ENCODE peak calls at places on chromosomes 11 and 22, in five cellular contexts. L is T-cell; K is NCI-H2081; N is EL; A is activated CD8-positive, alpha-beta memory T cell treated with anti-CD3 and anti-CD28 coated beads for 48 hours. P is an unnamed sample.
A peak's percentile ranks its signal among the peaks of the same experiment; 100 is the strongest.

GRCh38 chr11:27605422-27605821 is 94.8 kb downstream of the BDNF start:
- DNase-seq in L (no peak), K (no peak), N (no peak), A (no peak), P (no peak)

GRCh38 chr11:73946798-73947458 is 3.9 kb upstream of the DNAJB13 start:
- DNase-seq in L (no peak), K (no peak), N (no peak), A (no peak), P (no peak)

GRCh38 chr11:29564501-29564900 is 452.3 kb downstream of the KCNA4 start:
- DNase-seq in L (no peak), K (no peak), N (no peak), A (no peak), P (no peak)

GRCh38 chr22:31199187-31199586 is 12.9 kb upstream of the LIMK2 start:
- DNase-seq in L (no peak), K (no peak), N (no peak), A (no peak), P (no peak)

GRCh38 chr11:15519124-15519791 is 404.5 kb downstream of the INSC start:
- DNase-seq in L (no peak), K (no peak), N (no peak), A (no peak), P (no peak)

GRCh38 chr22:35378547-35379078 is 2.3 kb upstream of the HMOX1 start:
- DNase-seq in L (no peak), K (no peak), N (no peak), A (no peak), P (no peak)

GRCh38 chr11:130391692-130392091 is 36.7 kb downstream of the ADAMTS8 start:
- DNase-seq in L (no peak), K (no peak), N (no peak), A (no peak), P (no peak)

GRCh38 chr11:16296243-16296642 is 60.1 kb downstream of the SOX6 start:
- DNase-seq in L (no peak), K (no peak), N (no peak), A (no peak), P (no peak)

GRCh38 chr11:72641522-72641899 is 32.7 kb downstream of the PDE2A start:
- DNase-seq in L (no peak), K (no peak), N (no peak), A (no peak), P (no peak)

GRCh38 chr11:56292154-56292553 is at the start of gene OR8H1:
- DNase-seq in L (no peak), K (no peak), N (no peak), A (no peak), P (no peak)

GRCh38 chr11:105344938-105345337 is 205.4 kb upstream of the CARD18 start:
- DNase-seq in L (no peak), K (no peak), N (no peak), A (no peak), P (no peak)

GRCh38 chr11:76062733-76063132 is 143.6 kb downstream of the WNT11 start:
- DNase-seq in L (no peak), K (no peak), N (no peak), A (no peak), P (no peak)

GRCh38 chr22:45271667-45272188 is 13.0 kb upstream of the UPK3A start:
- DNase-seq in L (no peak), K (no peak), N (no peak), A (no peak), P (no peak)

GRCh38 chr22:26038365-26038764 is 130.9 kb upstream of the SEZ6L start:
- DNase-seq in L (no peak), K (no peak), N (no peak), A (no peak), P (no peak)

GRCh38 chr11:124752471-124753100 is 531 bp upstream of the VSIG2 start:
- DNase-seq in L (no peak), K (no peak), N (no peak), A (no peak), P (no peak)

GRCh38 chr11:131618203-131618602 is 247.8 kb downstream of the NTM start:
- DNase-seq in L (no peak), K (no peak), N (no peak), A (no peak), P (no peak)

GRCh38 chr11:41306435-41306834 is 153.0 kb downstream of the LRRC4C start:
- DNase-seq in L (no peak), K (no peak), N (no peak), A (no peak), P (no peak)

GRCh38 chr11:64727131-64727530 is 4.1 kb upstream of the NRXN2 start:
- DNase-seq in L (no peak), K (no peak), N (no peak), A (no peak), P (no peak)

GRCh38 chr11:76752321-76753175 is 30.6 kb upstream of the TSKU start:
- DNase-seq in L (no peak), K (no peak), N (peak; percentile 93), A (no peak), P (no peak)

GRCh38 chr11:116312560-116313340 is 460.0 kb downstream of the BUD13 start:
- DNase-seq in L (no peak), K (peak; percentile 92), N (peak; percentile 4), A (no peak), P (no peak)